ENCODE peak calls at places on chromosomes 1 and 21, in nine cellular contexts. I is cardiac muscle cell, F is neuronal stem cell, H is fibroblast of mammary gland, Q is cardiac fibroblast, O is choroid plexus epithelial cell, U is NT2/D1, D is Peyer's patch, C is HFF-Myc. N is an unnamed sample.

GRCh38 chr1:155061381-155062150 is 2.0 kb upstream of the EFNA4 start:
- DNase-seq in I (peak), F (peak), H (peak), Q (peak), O (peak), U (peak), D (peak), C (no peak), N (no peak)

GRCh38 chr1:206933333-206933945 is 11.7 kb upstream of the FCMR start:
- DNase-seq in I (peak), F (no peak), H (no peak), Q (no peak), O (peak), U (no peak), D (peak), C (no peak), N (no peak)

GRCh38 chr1:50415235-50416149 is 7.8 kb downstream of the DMRTA2 start:
- DNase-seq in I (no peak), F (no peak), H (no peak), Q (no peak), O (no peak), U (no peak), D (no peak), C (no peak), N (no peak)

GRCh38 chr1:20723537-20724363 is 5.9 kb upstream of the KIF17 start:
- DNase-seq in I (no peak), F (no peak), H (no peak), Q (no peak), O (no peak), U (no peak), D (peak), C (no peak), N (no peak)

GRCh38 chr1:39694026-39694425 is 2.8 kb upstream of the HPCAL4 start:
- DNase-seq in I (no peak), F (no peak), H (no peak), Q (no peak), O (no peak), U (no peak), D (no peak), C (no peak), N (no peak)

GRCh38 chr21:38351961-38352521 is 95.2 kb downstream of the KCNJ15 start:
- DNase-seq in I (no peak), F (no peak), H (peak), Q (peak), O (peak), U (peak), D (no peak), C (peak), N (peak)

GRCh38 chr21:25999935-26000582 is 170.5 kb downstream of the APP start:
- DNase-seq in I (no peak), F (no peak), H (no peak), Q (no peak), O (no peak), U (no peak), D (peak), C (no peak), N (no peak)

GRCh38 chr1:156499703-156500577 is 635 bp downstream of the MEF2D start:
- DNase-seq in I (no peak), F (no peak), H (peak), Q (no peak), O (no peak), U (no peak), D (peak), C (no peak), N (no peak)

GRCh38 chr1:224317383-224318045 is 12.5 kb downstream of the NVL start:
- DNase-seq in I (no peak), F (no peak), H (no peak), Q (no peak), O (no peak), U (no peak), D (no peak), C (no peak), N (no peak)

GRCh38 chr1:161502641-161503393 is 2.4 kb upstream of the FCGR2A start:
- DNase-seq in I (no peak), F (no peak), H (peak), Q (peak), O (peak), U (no peak), D (no peak), C (no peak), N (no peak)

GRCh38 chr1:21573971-21574458 is 64.8 kb downstream of the ALPL start:
- DNase-seq in I (peak), F (peak), H (peak), Q (peak), O (peak), U (peak), D (peak), C (peak), N (peak)

GRCh38 chr1:26318338-26319064 is 743 bp downstream of the CD52 start:
- DNase-seq in I (no peak), F (no peak), H (peak), Q (no peak), O (no peak), U (no peak), D (peak), C (no peak), N (no peak)

GRCh38 chr1:172477216-172477615 is 33.3 kb upstream of the PIGC start:
- DNase-seq in I (no peak), F (no peak), H (no peak), Q (no peak), O (no peak), U (no peak), D (no peak), C (no peak), N (no peak)

GRCh38 chr1:22117238-22117637 is 25.7 kb downstream of the WNT4 start:
- DNase-seq in I (no peak), F (no peak), H (no peak), Q (no peak), O (no peak), U (no peak), D (no peak), C (no peak), N (no peak)

GRCh38 chr1:37265786-37266667 is 208.4 kb upstream of the ZC3H12A start:
- DNase-seq in I (no peak), F (no peak), H (no peak), Q (no peak), O (no peak), U (no peak), D (no peak), C (no peak), N (no peak)

GRCh38 chr1:231376875-231377549 is 38.9 kb downstream of the SPRTN start:
- DNase-seq in I (no peak), F (no peak), H (no peak), Q (no peak), O (no peak), U (no peak), D (peak), C (no peak), N (no peak)

GRCh38 chr1:178953034-178953433 is 72.7 kb upstream of the FAM20B start:
- DNase-seq in I (no peak), F (no peak), H (peak), Q (peak), O (peak), U (no peak), D (no peak), C (no peak), N (no peak)

GRCh38 chr1:50109647-50110075 is 941 bp downstream of the ELAVL4 start:
- DNase-seq in I (no peak), F (no peak), H (peak), Q (no peak), O (peak), U (no peak), D (no peak), C (no peak), N (no peak)

GRCh38 chr1:40803447-40803846 is 19.9 kb downstream of the KCNQ4 start:
- DNase-seq in I (no peak), F (no peak), H (no peak), Q (no peak), O (no peak), U (no peak), D (no peak), C (no peak), N (no peak)

GRCh38 chr1:28909198-28909597 is 5.2 kb upstream of the EPB41 start:
- DNase-seq in I (no peak), F (no peak), H (no peak), Q (no peak), O (no peak), U (no peak), D (no peak), C (no peak), N (no peak)

GRCh38 chr1:204192046-204192445 is 4.2 kb downstream of the KISS1 start:
- DNase-seq in I (no peak), F (no peak), H (no peak), Q (no peak), O (no peak), U (no peak), D (no peak), C (no peak), N (no peak)

GRCh38 chr1:204192589-204193352 is 3.5 kb downstream of the KISS1 start:
- DNase-seq in I (no peak), F (no peak), H (no peak), Q (no peak), O (no peak), U (no peak), D (peak), C (no peak), N (no peak)

GRCh38 chr1:204191481-204191880 is 4.8 kb downstream of the KISS1 start:
- DNase-seq in I (no peak), F (no peak), H (no peak), Q (no peak), O (no peak), U (no peak), D (no peak), C (no peak), N (no peak)

GRCh38 chr1:204188959-204189639 is 7.2 kb downstream of the KISS1 start:
- DNase-seq in I (no peak), F (no peak), H (no peak), Q (no peak), O (no peak), U (no peak), D (peak), C (no peak), N (no peak)

GRCh38 chr1:204190212-204191211 is 5.8 kb downstream of the KISS1 start:
- DNase-seq in I (no peak), F (no peak), H (peak), Q (peak), O (peak), U (no peak), D (peak), C (peak), N (no peak)
- H3K4me3 ChIP-seq in I (no peak), F (no peak), H (no peak), Q (peak), O (peak), U (peak), D (peak), C (no peak), N (no peak)

GRCh38 chr1:115643636-115644035 is 1.9 kb downstream of the VANGL1 start:
- DNase-seq in I (no peak), F (no peak), H (no peak), Q (no peak), O (no peak), U (no peak), D (no peak), C (no peak), N (no peak)
- H3K4me3 ChIP-seq in I (no peak), F (no peak), H (no peak), Q (no peak), O (no peak), U (peak), D (no peak), C (peak), N (peak)

DNA sequence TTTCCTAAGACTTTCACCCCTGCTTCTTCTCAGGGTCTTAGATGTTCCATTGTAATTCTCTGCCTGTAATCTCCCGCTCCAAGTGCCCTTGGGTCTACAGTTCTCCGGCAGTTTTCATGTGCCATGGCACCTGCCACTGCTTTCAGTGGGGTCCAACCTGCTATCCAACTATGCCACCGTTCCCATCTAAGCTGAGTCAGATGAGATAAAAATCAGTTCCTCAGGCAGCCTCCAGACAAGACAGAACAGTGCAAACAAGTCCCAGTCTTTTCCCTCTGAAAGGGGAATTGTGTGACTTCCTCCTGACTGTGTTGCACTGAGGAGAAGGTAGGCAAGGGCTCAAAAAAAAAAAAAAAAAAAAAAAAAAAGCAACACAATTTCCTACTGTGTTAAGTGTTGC is 50.8 kb downstream of the EBNA1BP2 start:
- DNase-seq in I (no peak), F (no peak), H (no peak), Q (no peak), O (no peak), U (no peak), D (no peak), C (no peak), N (no peak)
- H3K4me3 ChIP-seq in I (peak), F (peak), H (no peak), Q (no peak), O (no peak), U (peak), D (no peak), C (no peak), N (no peak)

DNA sequence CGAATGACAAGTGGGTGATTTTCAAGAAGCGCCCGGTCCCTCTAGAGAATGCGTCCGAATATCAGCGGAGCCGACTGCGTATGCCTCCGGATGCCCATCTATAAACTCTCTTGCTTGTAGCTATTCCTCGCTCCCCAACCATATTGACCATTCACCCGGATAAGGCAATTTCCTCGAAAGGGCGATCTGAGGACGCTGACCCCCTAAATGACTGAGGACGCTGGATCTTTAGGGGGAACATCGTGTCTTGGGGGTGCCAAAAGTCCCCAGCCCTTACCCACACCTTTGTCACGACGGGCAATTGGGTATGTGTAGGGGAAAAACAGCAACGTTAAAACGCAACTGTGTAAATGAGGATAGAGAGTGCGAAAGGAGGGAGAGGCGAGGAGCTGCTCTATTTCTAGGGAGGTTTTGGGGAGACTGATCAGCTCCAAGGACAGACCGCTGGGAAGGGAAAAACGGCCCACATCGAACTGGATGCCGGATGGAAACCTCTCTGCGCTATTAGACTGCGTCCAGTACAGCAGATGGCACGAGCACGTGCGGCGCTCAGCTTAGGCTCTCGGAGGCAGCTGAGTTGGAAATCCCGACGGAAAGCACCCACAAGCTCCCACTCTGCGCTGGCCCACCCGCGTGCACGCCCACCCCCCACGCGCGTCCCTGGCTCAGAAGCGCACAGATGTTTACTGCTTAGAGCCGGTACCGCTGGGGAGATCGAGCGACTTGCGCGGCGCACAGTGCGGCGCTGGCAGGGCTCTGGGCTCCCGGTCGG is 2.9 kb upstream of the PRRX1 start:
- DNase-seq in I (peak), F (no peak), H (peak), Q (peak), O (no peak), U (no peak), D (no peak), C (no peak), N (no peak)
- H3K4me3 ChIP-seq in I (peak), F (no peak), H (peak), Q (peak), O (peak), U (peak), D (no peak), C (peak), N (peak)

GRCh38 chr1:228408041-228408868 is 1.6 kb upstream of the TRIM11 start:
- DNase-seq in I (no peak), F (no peak), H (no peak), Q (no peak), O (no peak), U (no peak), D (peak), C (no peak), N (no peak)
- H3K4me3 ChIP-seq in I (no peak), F (peak), H (peak), Q (peak), O (peak), U (peak), D (no peak), C (peak), N (peak)

GRCh38 chr1:1421907-1422464 is 910 bp upstream of the ANKRD65 start:
- DNase-seq in I (no peak), F (no peak), H (no peak), Q (no peak), O (no peak), U (no peak), D (no peak), C (no peak), N (no peak)

GRCh38 chr1:1419812-1420653 is 1.0 kb downstream of the ANKRD65 start:
- DNase-seq in I (no peak), F (no peak), H (no peak), Q (no peak), O (no peak), U (no peak), D (no peak), C (no peak), N (no peak)

GRCh38 chr1:1422465-1423244 is 1.6 kb upstream of the ANKRD65 start:
- DNase-seq in I (no peak), F (no peak), H (no peak), Q (no peak), O (no peak), U (no peak), D (no peak), C (no peak), N (no peak)

GRCh38 chr1:1420654-1421134 is 382 bp downstream of the ANKRD65 start:
- DNase-seq in I (no peak), F (no peak), H (no peak), Q (no peak), O (no peak), U (no peak), D (no peak), C (no peak), N (no peak)

GRCh38 chr1:1421147-1421906 is at the start of gene ANKRD65:
- DNase-seq in I (no peak), F (no peak), H (no peak), Q (no peak), O (no peak), U (no peak), D (no peak), C (no peak), N (no peak)
- H3K4me3 ChIP-seq in I (no peak), F (no peak), H (no peak), Q (no peak), O (no peak), U (peak), D (peak), C (no peak), N (no peak)

GRCh38 chr1:212284744-212285684 is at the start of gene PPP2R5A:
- DNase-seq in I (peak), F (peak), H (peak), Q (peak), O (peak), U (peak), D (peak), C (peak), N (peak)

GRCh38 chr1:212284332-212284743 is 872 bp upstream of the PPP2R5A start:
- DNase-seq in I (no peak), F (no peak), H (peak), Q (no peak), O (peak), U (no peak), D (no peak), C (no peak), N (no peak)

GRCh38 chr1:212281589-212281988 is 3.6 kb upstream of the PPP2R5A start:
- DNase-seq in I (no peak), F (no peak), H (peak), Q (peak), O (peak), U (no peak), D (no peak), C (no peak), N (no peak)

GRCh38 chr1:212285685-212286436 is 651 bp downstream of the PPP2R5A start:
- DNase-seq in I (peak), F (peak), H (peak), Q (peak), O (peak), U (peak), D (peak), C (no peak), N (no peak)

DNA sequence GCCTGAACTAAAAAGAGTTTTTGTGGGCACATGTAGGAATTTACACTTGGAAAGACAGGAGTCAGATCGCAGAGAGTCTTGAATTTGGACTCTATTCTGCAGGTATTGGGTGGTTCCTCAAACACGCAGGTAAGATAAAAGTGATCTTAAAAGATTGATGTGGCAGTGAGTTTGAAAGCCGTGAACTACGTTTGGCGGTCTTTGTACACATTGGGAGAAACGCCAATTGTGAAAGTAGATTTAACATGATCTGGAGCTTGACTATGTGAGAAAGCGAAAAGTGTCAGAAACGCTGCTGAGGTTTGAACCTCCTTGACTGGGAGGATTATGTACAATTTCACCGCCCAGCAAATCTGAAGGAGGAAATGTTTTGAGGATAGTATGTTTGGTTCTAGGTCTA is 1.5 kb upstream of the PPP2R5A start:
- DNase-seq in I (no peak), F (no peak), H (no peak), Q (no peak), O (no peak), U (no peak), D (no peak), C (no peak), N (no peak)
- H3K4me3 ChIP-seq in I (peak), F (no peak), H (no peak), Q (no peak), O (no peak), U (peak), D (no peak), C (no peak), N (no peak)

N was measured in retinal pigment epithelial cell.